ENCODE peak calls at places on chromosomes 12 and 14, in five cellular contexts. E, X, T, K and Y are unnamed samples.
A peak's percentile ranks its signal among the peaks of the same experiment; 100 is the strongest.

GRCh38 chr14:94769413-94770250 is at the start of gene GSC:
- DNase-seq in E (no peak), X (peak; percentile 60), T (peak; percentile 33), K (peak; percentile 35), Y (no peak)

GRCh38 chr14:97539389-97539786 is 742.2 kb downstream of the VRK1 start:
- DNase-seq in E (no peak), X (no peak), T (no peak), K (no peak), Y (no peak)

GRCh38 chr12:4821000-4821399 is 88.7 kb upstream of the KCNA1 start:
- DNase-seq in E (no peak), X (no peak), T (no peak), K (no peak), Y (no peak)

GRCh38 chr12:85273411-85274075 is 6.5 kb upstream of the ALX1 start:
- DNase-seq in E (no peak), X (peak; percentile 9), T (no peak), K (no peak), Y (no peak)

GRCh38 chr14:80850197-80850814 is 91.2 kb downstream of the CEP128 start:
- DNase-seq in E (peak; percentile 20), X (no peak), T (peak; percentile 74), K (no peak), Y (no peak)

GRCh38 chr14:28754209-28754985 is 12.2 kb upstream of the FOXG1 start:
- DNase-seq in E (no peak), X (peak; percentile 51), T (peak; percentile 69), K (no peak), Y (no peak)

GRCh38 chr12:104672501-104673265 is 215.9 kb downstream of the CHST11 start:
- DNase-seq in E (no peak), X (no peak), T (peak; percentile 57), K (peak; percentile 61), Y (no peak)

GRCh38 chr12:120546050-120546386 is 11.9 kb downstream of the RNF10 start:
- DNase-seq in E (no peak), X (no peak), T (no peak), K (no peak), Y (no peak)

GRCh38 chr12:12983420-12984035 is 16.5 kb downstream of the HEBP1 start:
- DNase-seq in E (no peak), X (no peak), T (peak; percentile 78), K (no peak), Y (no peak)

GRCh38 chr14:105489607-105490317 is 1.3 kb upstream of the TEDC1 start:
- DNase-seq in E (peak; percentile 24), X (peak; percentile 83), T (peak; percentile 86), K (peak; percentile 86), Y (peak; percentile 77)

GRCh38 chr14:68691031-68691864 is 101.6 kb downstream of the ZFP36L1 start:
- DNase-seq in E (no peak), X (peak; percentile 81), T (no peak), K (no peak), Y (no peak)

GRCh38 chr12:80190001-80190400 is 90.7 kb downstream of the OTOGL start:
- DNase-seq in E (no peak), X (no peak), T (peak; percentile 41), K (no peak), Y (no peak)

GRCh38 chr14:54652188-54652889 is 85.4 kb downstream of the SAMD4A start:
- DNase-seq in E (peak; percentile 99), X (peak; percentile 35), T (peak; percentile 100), K (peak; percentile 89), Y (no peak)

GRCh38 chr12:73514672-73515071 is 1023.0 kb upstream of the ATXN7L3B start:
- DNase-seq in E (no peak), X (no peak), T (no peak), K (no peak), Y (no peak)

GRCh38 chr12:67640863-67641262 is 7.7 kb upstream of the DYRK2 start:
- DNase-seq in E (no peak), X (no peak), T (peak; percentile 6), K (no peak), Y (no peak)

GRCh38 chr14:65834812-65835211 is 422.3 kb downstream of the FUT8 start:
- DNase-seq in E (no peak), X (no peak), T (no peak), K (no peak), Y (no peak)

GRCh38 chr12:3419538-3419937 is 71.5 kb upstream of the PRMT8 start:
- DNase-seq in E (no peak), X (no peak), T (no peak), K (no peak), Y (no peak)

GRCh38 chr12:94062796-94063635 is 85.4 kb upstream of the PLXNC1 start:
- DNase-seq in E (no peak), X (no peak), T (no peak), K (no peak), Y (no peak)

GRCh38 chr12:14959126-14959440 is 2.3 kb downstream of the ARHGDIB start:
- DNase-seq in E (no peak), X (no peak), T (no peak), K (no peak), Y (no peak)

GRCh38 chr14:99602054-99602787 is 1.8 kb downstream of the CCDC85C start:
- DNase-seq in E (no peak), X (peak; percentile 28), T (no peak), K (no peak), Y (no peak)

GRCh38 chr12:46752396-46752795 is 73.4 kb downstream of the SLC38A4 start:
- DNase-seq in E (no peak), X (no peak), T (no peak), K (no peak), Y (no peak)

GRCh38 chr12:45966486-45966885 is 23.9 kb downstream of the SCAF11 start:
- DNase-seq in E (peak; percentile 37), X (no peak), T (peak; percentile 83), K (no peak), Y (no peak)

GRCh38 chr12:6336859-6337744 is 4.8 kb downstream of the TNFRSF1A start:
- DNase-seq in E (no peak), X (no peak), T (peak; percentile 43), K (no peak), Y (no peak)

GRCh38 chr12:54472494-54473262 is 724 bp downstream of the GTSF1 start:
- DNase-seq in E (no peak), X (no peak), T (no peak), K (no peak), Y (no peak)

GRCh38 chr12:61348871-61349270 is 911.3 kb upstream of the USP15 start:
- DNase-seq in E (no peak), X (no peak), T (no peak), K (no peak), Y (no peak)

GRCh38 chr12:20985399-20985798 is 145.6 kb upstream of the SLCO1B1 start:
- DNase-seq in E (no peak), X (no peak), T (no peak), K (no peak), Y (no peak)

GRCh38 chr14:103561381-103562134 is 899 bp downstream of the BAG5 start:
- DNase-seq in E (no peak), X (peak; percentile 50), T (peak; percentile 63), K (peak; percentile 75), Y (no peak)

GRCh38 chr14:101495827-101496778 is 65.2 kb upstream of the DIO3 start:
- DNase-seq in E (no peak), X (no peak), T (no peak), K (peak; percentile 7), Y (no peak)

GRCh38 chr12:109773384-109774011 is 59.7 kb downstream of the TRPV4 start:
- DNase-seq in E (no peak), X (no peak), T (no peak), K (no peak), Y (no peak)

GRCh38 chr12:63802012-63802608 is 22.4 kb downstream of the RXYLT1 start:
- DNase-seq in E (no peak), X (no peak), T (peak; percentile 55), K (no peak), Y (no peak)

GRCh38 chr14:100065942-100066574 is 836 bp downstream of the EVL start:
- DNase-seq in E (no peak), X (no peak), T (no peak), K (no peak), Y (no peak)

GRCh38 chr12:52873832-52874572 is 25.2 kb upstream of the KRT78 start:
- DNase-seq in E (peak; percentile 61), X (peak; percentile 84), T (peak; percentile 93), K (peak; percentile 91), Y (no peak)